ENCODE peak calls at places on chromosome 17, in ten cellular contexts. D is gastrocnemius medialis, P is RWPE1, I is cardiac muscle cell, V is GM10248, Q is bronchial epithelial cell, E is AG09309, B is dorsolateral prefrontal cortex, Y is A549, J is GM06990. C is an unnamed sample.

GRCh38 chr17:33233855-33234228 is 59.3 kb downstream of the ASIC2 start:
- DNase-seq in D (no peak), P (no peak), I (no peak), V (no peak), Q (no peak), E (no peak), B (no peak), Y (no peak), J (no peak), C (no peak)

GRCh38 chr17:27226611-27227234 is 67.2 kb upstream of the WSB1 start:
- DNase-seq in D (no peak), P (no peak), I (peak), V (no peak), Q (peak), E (no peak), B (no peak), Y (peak), J (no peak), C (no peak)

GRCh38 chr17:73600103-73600871 is 44.0 kb downstream of the SDK2 start:
- DNase-seq in D (no peak), P (no peak), I (peak), V (no peak), Q (no peak), E (no peak), B (no peak), Y (no peak), J (no peak), C (no peak)

GRCh38 chr17:75160211-75160610 is 5.9 kb upstream of the JPT1 start:
- DNase-seq in D (no peak), P (no peak), I (no peak), V (no peak), Q (no peak), E (no peak), B (no peak), Y (no peak), J (no peak), C (no peak)

GRCh38 chr17:8223356-8224063 is 13.1 kb upstream of the AURKB start:
- DNase-seq in D (peak), P (peak), I (peak), V (peak), Q (peak), E (no peak), B (peak), Y (peak), J (peak), C (peak)

GRCh38 chr17:77744268-77744988 is 214.1 kb upstream of the TNRC6C start:
- DNase-seq in D (peak), P (no peak), I (peak), V (no peak), Q (no peak), E (no peak), B (peak), Y (no peak), J (no peak), C (no peak)

GRCh38 chr17:64455993-64456885 is 7.3 kb downstream of the MILR1 start:
- DNase-seq in D (no peak), P (no peak), I (no peak), V (peak), Q (no peak), E (no peak), B (no peak), Y (no peak), J (peak), C (no peak)

GRCh38 chr17:21199311-21199710 is 14.7 kb downstream of the TMEM11 start:
- DNase-seq in D (no peak), P (no peak), I (peak), V (no peak), Q (peak), E (peak), B (no peak), Y (no peak), J (no peak), C (no peak)

GRCh38 chr17:35291802-35292201 is 48.9 kb downstream of the SLFN5 start:
- DNase-seq in D (no peak), P (no peak), I (peak), V (no peak), Q (peak), E (peak), B (no peak), Y (peak), J (no peak), C (no peak)

GRCh38 chr17:76673729-76674128 is 30.2 kb upstream of the ST6GALNAC1 start:
- DNase-seq in D (no peak), P (no peak), I (no peak), V (no peak), Q (no peak), E (no peak), B (no peak), Y (no peak), J (no peak), C (no peak)

GRCh38 chr17:79609616-79610150 is 1.2 kb downstream of the RBFOX3 start:
- DNase-seq in D (no peak), P (no peak), I (no peak), V (no peak), Q (no peak), E (no peak), B (no peak), Y (peak), J (no peak), C (no peak)

GRCh38 chr17:2697611-2698162 is 13.9 kb downstream of the CLUH start:
- DNase-seq in D (no peak), P (no peak), I (no peak), V (no peak), Q (no peak), E (no peak), B (no peak), Y (no peak), J (no peak), C (peak)

GRCh38 chr17:69268442-69269068 is 39.9 kb upstream of the ABCA10 start:
- DNase-seq in D (no peak), P (no peak), I (peak), V (no peak), Q (no peak), E (no peak), B (no peak), Y (peak), J (no peak), C (no peak)

GRCh38 chr17:860805-861204 is 78.7 kb downstream of the MRM3 start:
- DNase-seq in D (no peak), P (no peak), I (no peak), V (no peak), Q (no peak), E (no peak), B (no peak), Y (no peak), J (no peak), C (no peak)

GRCh38 chr17:77495575-77495974 is 354.8 kb downstream of the SEC14L1 start:
- DNase-seq in D (no peak), P (no peak), I (no peak), V (no peak), Q (no peak), E (no peak), B (peak), Y (no peak), J (peak), C (no peak)

GRCh38 chr17:35089846-35090193 is 26.3 kb upstream of the RFFL start:
- DNase-seq in D (peak), P (peak), I (peak), V (no peak), Q (peak), E (no peak), B (no peak), Y (peak), J (no peak), C (peak)

GRCh38 chr17:16251556-16251955 is 34.5 kb downstream of the PIGL start:
- DNase-seq in D (no peak), P (no peak), I (no peak), V (no peak), Q (no peak), E (no peak), B (no peak), Y (no peak), J (no peak), C (no peak)

GRCh38 chr17:38545531-38546225 is 60.1 kb downstream of the SRCIN1 start:
- DNase-seq in D (no peak), P (no peak), I (no peak), V (no peak), Q (no peak), E (no peak), B (no peak), Y (no peak), J (no peak), C (no peak)

GRCh38 chr17:63833026-63833740 is 5.7 kb upstream of the FTSJ3 start:
- DNase-seq in D (no peak), P (no peak), I (no peak), V (no peak), Q (no peak), E (no peak), B (no peak), Y (no peak), J (no peak), C (no peak)

GRCh38 chr17:72539981-72540897 is 419.4 kb downstream of the SOX9 start:
- DNase-seq in D (peak), P (peak), I (peak), V (peak), Q (no peak), E (no peak), B (peak), Y (peak), J (peak), C (peak)

GRCh38 chr17:29835438-29836351 is 94.3 kb downstream of the SSH2 start:
- DNase-seq in D (no peak), P (no peak), I (peak), V (no peak), Q (peak), E (no peak), B (no peak), Y (peak), J (no peak), C (no peak)

GRCh38 chr17:37650419-37651003 is 7.3 kb upstream of the DDX52 start:
- DNase-seq in D (no peak), P (peak), I (peak), V (peak), Q (peak), E (no peak), B (no peak), Y (peak), J (no peak), C (peak)

GRCh38 chr17:15409721-15410247 is 57.6 kb downstream of the CDRT4 start:
- DNase-seq in D (peak), P (peak), I (peak), V (no peak), Q (peak), E (peak), B (no peak), Y (no peak), J (no peak), C (no peak)

GRCh38 chr17:18951941-18952842 is at the start of gene SLC5A10:
- DNase-seq in D (no peak), P (no peak), I (no peak), V (no peak), Q (no peak), E (no peak), B (peak), Y (peak), J (no peak), C (no peak)

GRCh38 chr17:69864531-69864930 is 210.5 kb upstream of the KCNJ16 start:
- DNase-seq in D (no peak), P (no peak), I (no peak), V (no peak), Q (no peak), E (no peak), B (no peak), Y (no peak), J (no peak), C (no peak)

GRCh38 chr17:76207268-76207667 is 33.0 kb downstream of the RNF157 start:
- DNase-seq in D (no peak), P (no peak), I (no peak), V (no peak), Q (no peak), E (no peak), B (no peak), Y (no peak), J (no peak), C (no peak)

GRCh38 chr17:75959839-75960511 is 19.0 kb downstream of the ACOX1 start:
- DNase-seq in D (no peak), P (no peak), I (no peak), V (no peak), Q (no peak), E (no peak), B (no peak), Y (no peak), J (no peak), C (no peak)

GRCh38 chr17:4539576-4540223 is 15.5 kb downstream of the MYBBP1A start:
- DNase-seq in D (no peak), P (no peak), I (no peak), V (no peak), Q (no peak), E (no peak), B (no peak), Y (no peak), J (peak), C (no peak)

GRCh38 chr17:43559161-43559816 is 13.1 kb upstream of the ETV4 start:
- DNase-seq in D (no peak), P (no peak), I (no peak), V (no peak), Q (no peak), E (no peak), B (no peak), Y (no peak), J (no peak), C (no peak)

GRCh38 chr17:37836593-37836992 is 87.6 kb upstream of the TBC1D3K start:
- DNase-seq in D (no peak), P (no peak), I (no peak), V (no peak), Q (no peak), E (no peak), B (no peak), Y (no peak), J (no peak), C (no peak)

GRCh38 chr17:36148559-36149295 is 27.7 kb downstream of the TBC1D3B start:
- DNase-seq in D (no peak), P (peak), I (peak), V (peak), Q (peak), E (no peak), B (peak), Y (peak), J (peak), C (peak)

GRCh38 chr17:49935526-49936210 is 33.3 kb upstream of the DLX4 start:
- DNase-seq in D (no peak), P (no peak), I (no peak), V (no peak), Q (no peak), E (no peak), B (no peak), Y (no peak), J (no peak), C (no peak)

GRCh38 chr17:27327871-27328270 is 34.0 kb downstream of the WSB1 start:
- DNase-seq in D (no peak), P (no peak), I (peak), V (no peak), Q (no peak), E (no peak), B (no peak), Y (no peak), J (no peak), C (no peak)

GRCh38 chr17:46764709-46765401 is 53.6 kb downstream of the WNT3 start:
- DNase-seq in D (no peak), P (peak), I (peak), V (no peak), Q (peak), E (peak), B (no peak), Y (no peak), J (no peak), C (no peak)

GRCh38 chr17:14622622-14623101 is 321.8 kb downstream of the HS3ST3B1 start:
- DNase-seq in D (no peak), P (no peak), I (no peak), V (no peak), Q (peak), E (peak), B (no peak), Y (no peak), J (no peak), C (no peak)

GRCh38 chr17:27153005-27153404 is 140.9 kb upstream of the WSB1 start:
- DNase-seq in D (no peak), P (no peak), I (no peak), V (peak), Q (no peak), E (peak), B (peak), Y (no peak), J (no peak), C (no peak)

DNA sequence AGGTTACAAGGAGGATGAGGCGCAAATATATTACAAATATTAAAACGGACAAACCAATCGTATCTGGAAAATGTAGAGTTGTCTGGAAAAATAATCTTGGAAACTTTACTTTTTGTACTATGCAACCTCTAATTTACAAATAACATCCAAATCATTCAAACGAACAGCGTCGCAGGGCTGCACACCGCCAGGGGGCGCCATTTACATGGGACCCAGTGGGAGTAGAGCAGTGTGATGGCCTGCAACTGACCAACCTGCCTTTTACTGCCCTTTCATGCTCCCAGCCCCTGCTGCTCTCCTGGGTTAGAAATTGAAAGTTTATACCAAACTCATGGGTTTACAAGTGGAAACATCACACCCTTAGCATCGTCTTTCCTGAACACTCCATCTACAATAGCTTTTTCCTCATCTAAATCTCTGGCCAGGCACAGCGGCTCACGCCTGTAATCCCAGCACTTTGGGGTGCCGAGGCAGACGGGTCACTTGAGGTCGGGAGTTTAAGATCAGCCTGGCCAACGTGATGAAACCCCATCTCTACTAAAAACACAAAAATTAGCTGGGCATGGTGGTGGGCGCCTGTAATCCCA is 10.0 kb downstream of the PITPNC1 start:
- DNase-seq in D (no peak), P (no peak), I (peak), V (no peak), Q (no peak), E (no peak), B (no peak), Y (peak), J (peak), C (peak)
- TF ChIP-seq CTCF in D (peak), P (peak), I (peak), V (peak), Q (peak), E (peak), B (peak), Y (peak), J (peak), C (peak)

GRCh38 chr17:28743243-28744103 is at the start of gene TRAF4:
- DNase-seq in D (no peak), P (peak), I (peak), V (peak), Q (peak), E (peak), B (peak), Y (peak), J (peak), C (peak)
- TF ChIP-seq CTCF in D (peak), P (peak), I (no peak), V (no peak), Q (peak), E (no peak), B (peak), Y (peak), J (no peak), C (no peak)

GRCh38 chr17:13310858-13311257 is 290.9 kb downstream of the HS3ST3A1 start:
- DNase-seq in D (no peak), P (no peak), I (no peak), V (no peak), Q (no peak), E (no peak), B (no peak), Y (no peak), J (no peak), C (no peak)

GRCh38 chr17:13302983-13303382 is 285.2 kb upstream of the ELAC2 start:
- DNase-seq in D (no peak), P (no peak), I (no peak), V (no peak), Q (no peak), E (no peak), B (no peak), Y (no peak), J (no peak), C (no peak)

GRCh38 chr17:13311301-13311700 is 290.4 kb downstream of the HS3ST3A1 start:
- DNase-seq in D (no peak), P (no peak), I (peak), V (no peak), Q (no peak), E (peak), B (no peak), Y (no peak), J (no peak), C (no peak)

GRCh38 chr17:13306310-13306962 is 288.6 kb upstream of the ELAC2 start:
- DNase-seq in D (no peak), P (peak), I (peak), V (no peak), Q (peak), E (peak), B (no peak), Y (peak), J (peak), C (peak)
- TF ChIP-seq CTCF in D (no peak), P (no peak), I (peak), V (no peak), Q (no peak), E (peak), B (peak), Y (peak), J (peak), C (peak)

GRCh38 chr17:17398928-17399926 is 77.6 kb upstream of the MED9 start:
- DNase-seq in D (no peak), P (no peak), I (no peak), V (no peak), Q (no peak), E (no peak), B (peak), Y (no peak), J (no peak), C (no peak)

GRCh38 chr17:17402558-17402957 is 74.2 kb upstream of the MED9 start:
- DNase-seq in D (no peak), P (no peak), I (no peak), V (no peak), Q (peak), E (no peak), B (peak), Y (no peak), J (no peak), C (no peak)

GRCh38 chr17:17400566-17401184 is 76.1 kb upstream of the MED9 start:
- DNase-seq in D (no peak), P (no peak), I (no peak), V (no peak), Q (no peak), E (no peak), B (peak), Y (no peak), J (no peak), C (no peak)

GRCh38 chr17:17400070-17400469 is 76.7 kb upstream of the MED9 start:
- DNase-seq in D (no peak), P (no peak), I (no peak), V (no peak), Q (no peak), E (no peak), B (peak), Y (no peak), J (no peak), C (no peak)

GRCh38 chr17:17401271-17401781 is 75.5 kb upstream of the MED9 start:
- DNase-seq in D (no peak), P (no peak), I (peak), V (no peak), Q (no peak), E (no peak), B (peak), Y (peak), J (no peak), C (no peak)
- TF ChIP-seq CTCF in D (no peak), P (no peak), I (peak), V (peak), Q (no peak), E (no peak), B (peak), Y (no peak), J (peak), C (no peak)

GRCh38 chr17:42163113-42163512 is 8.3 kb upstream of the RAB5C start:
- DNase-seq in D (no peak), P (no peak), I (no peak), V (peak), Q (no peak), E (no peak), B (no peak), Y (peak), J (no peak), C (peak)
- TF ChIP-seq CTCF in D (no peak), P (no peak), I (peak), V (peak), Q (peak), E (peak), B (no peak), Y (peak), J (peak), C (peak)

GRCh38 chr17:60040843-60041242 is 37.9 kb downstream of the HEATR6 start:
- DNase-seq in D (no peak), P (no peak), I (no peak), V (no peak), Q (no peak), E (no peak), B (no peak), Y (no peak), J (no peak), C (no peak)

GRCh38 chr17:60036796-60037677 is 41.7 kb downstream of the HEATR6 start:
- DNase-seq in D (peak), P (peak), I (peak), V (peak), Q (peak), E (no peak), B (peak), Y (peak), J (peak), C (peak)

GRCh38 chr17:60043846-60044245 is 34.9 kb downstream of the HEATR6 start:
- DNase-seq in D (no peak), P (no peak), I (no peak), V (no peak), Q (no peak), E (no peak), B (no peak), Y (no peak), J (no peak), C (no peak)

GRCh38 chr17:60039509-60040442 is 38.9 kb downstream of the HEATR6 start:
- DNase-seq in D (no peak), P (no peak), I (no peak), V (no peak), Q (no peak), E (no peak), B (no peak), Y (no peak), J (no peak), C (no peak)

GRCh38 chr17:60039096-60039495 is 39.6 kb downstream of the HEATR6 start:
- DNase-seq in D (no peak), P (no peak), I (no peak), V (no peak), Q (no peak), E (no peak), B (no peak), Y (no peak), J (no peak), C (no peak)
- TF ChIP-seq CTCF in D (no peak), P (no peak), I (no peak), V (no peak), Q (no peak), E (no peak), B (no peak), Y (no peak), J (no peak), C (no peak)

C was measured in endothelial cell.